ENCODE peak calls at places on chromosome 20, in six cellular contexts. W is fibroblast of pulmonary artery, C is activated B cell treated with CpG ODN at 0.5 μM for 24 hours, Z is RWPE1, M is cardiac muscle cell, P is cardiac fibroblast. G is an unnamed sample.

GRCh38 chr20:10910535-10911239 is 236.9 kb upstream of the JAG1 start:
- DNase-seq in C (no peak), W (peak; percentile 77), Z (no peak), M (no peak), P (peak; percentile 61), G (no peak)

GRCh38 chr20:51660741-51661608 is 107.2 kb downstream of the ATP9A start:
- DNase-seq in P (peak; percentile 78), W (peak; percentile 69), Z (peak; percentile 85), C (no peak), M (no peak), G (peak; percentile 68)

GRCh38 chr20:5353624-5354496 is 37.1 kb upstream of the PROKR2 start:
- DNase-seq in W (peak; percentile 76), Z (peak; percentile 63), C (no peak), M (no peak), P (peak; percentile 86), G (no peak)

GRCh38 chr20:41198443-41198842 is 61.1 kb downstream of the PLCG1 start:
- DNase-seq in P (no peak), W (no peak), M (no peak), Z (no peak), C (no peak), G (no peak)

GRCh38 chr20:36761125-36761524 is 12.4 kb downstream of the DSN1 start:
- DNase-seq in W (no peak), C (no peak), M (no peak), Z (no peak), P (no peak), G (no peak)

GRCh38 chr20:1900321-1900791 is 5.1 kb downstream of the SIRPA start:
- DNase-seq in M (peak; percentile 82), Z (peak; percentile 67), W (peak; percentile 80), C (no peak), P (peak; percentile 73), G (peak; percentile 60)

GRCh38 chr20:7171911-7172310 is 404.4 kb downstream of the BMP2 start:
- DNase-seq in Z (no peak), W (peak; percentile 31), P (peak; percentile 57), M (no peak), C (no peak), G (no peak)

GRCh38 chr20:52031206-52031573 is 160.4 kb downstream of the ZFP64 start:
- DNase-seq in Z (no peak), P (no peak), M (no peak), W (no peak), C (no peak), G (peak; percentile 38)

GRCh38 chr20:39433461-39433860 is 471.3 kb downstream of the DHX35 start:
- DNase-seq in W (no peak), M (no peak), P (no peak), C (no peak), Z (no peak), G (no peak)

GRCh38 chr20:39424923-39425678 is 463.0 kb downstream of the DHX35 start:
- DNase-seq in W (no peak), C (no peak), M (no peak), Z (no peak), P (no peak), G (no peak)

GRCh38 chr20:39429716-39430115 is 467.6 kb downstream of the DHX35 start:
- DNase-seq in M (peak; percentile 37), Z (no peak), W (no peak), P (no peak), C (no peak), G (no peak)
- TF ChIP-seq CTCF in M (no peak), Z (peak; percentile 13), W (no peak), P (no peak), C (no peak), G (no peak)

DNA sequence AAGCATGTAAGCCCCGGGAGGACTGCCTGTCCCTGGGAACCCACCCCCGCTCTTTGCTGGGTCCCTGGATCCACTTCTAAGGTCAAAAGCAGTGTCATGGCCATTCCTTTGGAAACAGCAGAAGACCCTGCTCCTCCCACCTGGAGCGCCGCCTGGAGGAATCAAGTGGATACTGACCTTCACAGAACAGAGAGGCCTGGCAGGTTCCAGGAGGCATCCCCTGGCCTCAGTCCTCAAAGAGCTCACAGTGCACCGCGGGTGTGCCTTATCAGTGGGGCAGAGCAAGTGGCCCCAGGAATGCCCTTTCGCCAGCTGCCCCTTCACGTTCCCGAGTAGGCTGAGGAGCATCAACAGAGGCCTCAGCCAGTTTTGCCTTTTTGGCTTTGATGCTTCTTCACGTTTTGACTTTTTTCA is 11.1 kb upstream of the SLC4A11 start:
- DNase-seq in P (peak; percentile 24), Z (no peak), C (no peak), W (no peak), M (peak; percentile 58), G (no peak)
- TF ChIP-seq CTCF in P (peak; percentile 32), Z (no peak), C (no peak), W (peak; percentile 25), M (peak; percentile 29), G (no peak)

GRCh38 chr20:33578510-33578909 is 83.6 kb upstream of the C20orf144 start:
- DNase-seq in M (no peak), W (peak; percentile 15), Z (no peak), P (peak; percentile 25), C (no peak), G (peak; percentile 41)

GRCh38 chr20:33575302-33575701 is 85.4 kb downstream of the CBFA2T2 start:
- DNase-seq in Z (no peak), P (no peak), W (peak; percentile 42), M (no peak), C (no peak), G (no peak)

GRCh38 chr20:33570743-33571142 is 80.8 kb downstream of the CBFA2T2 start:
- DNase-seq in P (no peak), Z (no peak), W (no peak), M (peak; percentile 26), C (no peak), G (no peak)

DNA sequence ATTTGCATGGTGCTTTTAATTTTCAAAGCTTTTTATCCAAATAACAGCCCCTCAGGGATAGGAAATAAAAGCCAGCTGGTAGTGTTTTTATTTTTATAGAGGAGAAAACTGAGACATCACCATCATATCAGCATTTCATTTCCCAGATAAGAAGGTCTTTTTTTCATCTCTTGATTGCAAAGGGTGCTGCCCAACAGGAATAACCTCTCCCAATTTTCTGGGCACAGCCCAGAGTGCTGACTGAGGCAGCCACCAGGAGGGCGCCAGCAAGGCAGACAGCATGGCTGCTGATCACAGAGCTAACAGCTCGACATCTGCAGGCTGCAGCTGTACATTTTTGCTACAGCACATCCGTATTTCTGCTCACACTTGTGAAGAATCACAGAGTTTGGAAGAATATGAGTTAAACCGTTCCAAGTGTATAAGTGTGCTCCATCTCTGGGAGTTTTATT is 85.7 kb upstream of the C20orf144 start:
- DNase-seq in M (no peak), P (no peak), C (no peak), Z (no peak), W (no peak), G (no peak)
- TF ChIP-seq CTCF in M (peak; percentile 27), P (no peak), C (no peak), Z (no peak), W (no peak), G (peak; percentile 6)

GRCh38 chr20:23224806-23225205 is 125.8 kb upstream of the NXT1 start:
- DNase-seq in W (no peak), C (no peak), M (no peak), Z (no peak), P (no peak), G (no peak)

GRCh38 chr20:23226612-23227265 is 123.9 kb upstream of the NXT1 start:
- DNase-seq in C (no peak), Z (no peak), M (no peak), P (peak; percentile 36), W (no peak), G (no peak)

GRCh38 chr20:23223908-23224307 is 126.7 kb upstream of the NXT1 start:
- DNase-seq in W (no peak), M (no peak), P (no peak), C (no peak), Z (no peak), G (no peak)

GRCh38 chr20:23227274-23227673 is 123.3 kb upstream of the NXT1 start:
- DNase-seq in P (no peak), M (no peak), W (no peak), Z (no peak), C (no peak), G (no peak)

GRCh38 chr20:23225407-23226060 is 125.1 kb upstream of the NXT1 start:
- DNase-seq in Z (peak; percentile 80), C (no peak), M (no peak), P (peak; percentile 96), W (peak; percentile 97), G (peak; percentile 53)
- TF ChIP-seq CTCF in Z (no peak), C (no peak), M (no peak), P (no peak), W (no peak), G (no peak)

DNA sequence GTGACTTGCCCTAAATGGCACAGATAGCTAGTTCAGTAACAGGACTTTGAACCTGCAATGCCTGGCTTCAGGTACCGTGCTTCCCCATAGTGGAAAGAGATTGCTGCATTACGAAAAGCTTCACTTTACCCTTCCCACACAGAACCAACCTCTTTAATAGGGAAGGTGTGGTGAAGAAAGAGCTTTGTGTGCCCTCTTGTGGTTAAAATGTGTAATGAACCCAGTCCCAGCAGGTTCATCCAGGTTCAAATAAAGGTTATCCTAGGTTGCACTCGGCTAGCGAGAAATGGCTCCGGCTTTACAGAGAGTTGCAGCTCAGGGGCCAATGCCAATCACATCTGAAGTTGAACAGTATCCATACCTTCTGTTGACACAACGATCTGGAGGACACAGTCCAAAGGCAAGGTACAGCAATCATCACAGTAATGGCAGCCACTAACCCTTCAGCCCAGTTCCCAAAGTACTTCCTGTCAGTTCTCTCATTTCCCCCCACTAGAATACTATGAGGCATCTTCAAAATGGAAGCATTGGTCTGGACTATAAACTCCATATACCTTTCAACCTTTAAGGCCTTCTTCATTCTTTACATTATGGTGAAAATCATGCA is 3.0 kb downstream of the DEFB115 start:
- DNase-seq in C (no peak), W (no peak), M (no peak), Z (peak; percentile 48), P (peak; percentile 18), G (no peak)
- TF ChIP-seq CTCF in C (no peak), W (peak; percentile 20), M (no peak), Z (peak; percentile 83), P (peak; percentile 48), G (no peak)

DNA sequence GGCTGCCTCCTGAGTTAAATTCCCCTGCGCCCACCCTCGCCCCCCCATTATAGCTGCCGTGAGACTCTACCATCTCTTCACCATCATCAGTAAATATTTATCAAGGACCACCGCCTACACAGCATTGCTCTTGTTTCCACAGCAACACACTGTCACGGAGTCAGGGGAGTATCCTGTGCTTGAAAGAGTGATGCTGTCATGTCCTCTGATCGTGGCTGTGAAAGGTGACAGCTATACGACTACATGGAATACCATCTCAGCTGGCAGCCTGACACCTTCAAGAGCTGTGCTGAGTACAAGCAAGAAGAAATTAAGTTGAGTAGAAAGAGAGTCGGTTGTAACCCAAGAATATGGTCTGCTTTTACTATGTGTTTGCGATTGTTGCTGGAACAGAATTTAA is 3.4 kb downstream of the PTPRT start:
- DNase-seq in C (no peak), Z (no peak), P (no peak), M (no peak), W (no peak), G (no peak)
- TF ChIP-seq CTCF in C (no peak), Z (no peak), P (no peak), M (no peak), W (no peak), G (no peak)